ENCODE peak calls at places on chromosomes 1 and 21, in seven cellular contexts. O is stomach, F is SK-N-SH, E is spleen, C is sigmoid colon, W is prostate gland, P is transverse colon. D is an unnamed sample.
A peak's percentile ranks its signal among the peaks of the same experiment; 100 is the strongest.

GRCh38 chr1:99146129-99146848 is 118.0 kb upstream of the PLPPR4 start:
- DNase-seq in W (no peak), P (no peak), F (no peak), E (peak; percentile 71), C (peak; percentile 50), O (no peak), D (no peak)

GRCh38 chr1:166069390-166069789 is 97.4 kb downstream of the FAM78B start:
- DNase-seq in O (no peak), F (no peak), W (no peak), P (no peak), C (no peak), E (no peak), D (no peak)

GRCh38 chr1:17970757-17971156 is 136.8 kb upstream of the IGSF21 start:
- DNase-seq in P (no peak), C (no peak), E (no peak), O (no peak), F (no peak), W (no peak), D (no peak)

GRCh38 chr1:32215629-32216505 is 6.3 kb downstream of the TMEM234 start:
- DNase-seq in E (no peak), C (no peak), O (peak; percentile 73), F (peak; percentile 79), W (peak; percentile 43), P (peak; percentile 76), D (no peak)

GRCh38 chr1:65264197-65264929 is 45.0 kb upstream of the DNAJC6 start:
- DNase-seq in O (no peak), C (no peak), F (peak; percentile 70), P (no peak), W (no peak), E (no peak), D (no peak)

GRCh38 chr1:17375651-17376050 is 3.7 kb downstream of the PADI6 start:
- DNase-seq in E (no peak), C (no peak), O (no peak), W (no peak), F (no peak), P (no peak), D (no peak)

GRCh38 chr1:49293016-49293415 is 516.3 kb upstream of the BEND5 start:
- DNase-seq in W (no peak), C (no peak), E (peak; percentile 66), O (no peak), F (no peak), P (no peak), D (no peak)

GRCh38 chr1:33455537-33456301 is 16.7 kb upstream of the ZSCAN20 start:
- DNase-seq in C (no peak), E (no peak), O (peak; percentile 42), F (peak; percentile 66), P (no peak), W (peak; percentile 58), D (no peak)

GRCh38 chr1:227947425-227947677 is 381 bp downstream of the WNT9A start:
- DNase-seq in P (no peak), C (peak; percentile 71), E (peak; percentile 74), O (no peak), W (no peak), F (no peak), D (peak; percentile 49)

GRCh38 chr21:18030248-18030647 is 211.1 kb upstream of the C21orf91 start:
- DNase-seq in O (no peak), W (no peak), C (no peak), F (no peak), E (no peak), P (no peak), D (no peak)

GRCh38 chr1:2383576-2383975 is 7.8 kb downstream of the MORN1 start:
- DNase-seq in W (no peak), E (peak; percentile 62), F (no peak), P (peak; percentile 5), C (peak; percentile 57), O (no peak), D (no peak)

GRCh38 chr1:159239551-159240220 is 35.0 kb downstream of the ACKR1 start:
- DNase-seq in F (no peak), C (no peak), P (no peak), E (no peak), O (no peak), W (no peak), D (no peak)
- TF ChIP-seq POLR2AphosphoS5 in F (no peak), C (no peak), P (no peak), E (no peak), O (no peak), W (no peak), D (no peak)

DNA sequence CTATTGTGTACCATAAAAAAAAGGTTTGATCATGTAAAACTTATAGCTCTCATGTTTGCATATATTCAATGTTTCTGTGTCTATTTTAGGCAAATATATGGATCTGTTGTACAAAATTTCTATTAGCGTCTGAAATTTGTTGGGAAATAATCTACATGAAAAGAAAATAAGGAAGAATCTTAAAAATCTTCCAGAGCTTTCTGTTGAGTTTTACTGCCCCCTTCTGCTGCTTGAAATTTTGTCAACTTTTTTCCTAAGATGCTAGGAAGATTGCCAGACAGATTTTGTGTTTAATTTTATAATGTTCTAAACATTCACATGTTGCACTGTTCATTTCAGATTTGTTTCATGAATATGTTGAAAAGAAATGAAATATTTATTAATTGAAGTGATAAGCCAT is 2.5 kb upstream of the PTGS2 start:
- DNase-seq in O (no peak), W (no peak), C (no peak), F (no peak), E (no peak), P (no peak), D (no peak)
- TF ChIP-seq CTCF in O (no peak), W (no peak), C (peak; percentile 17), F (peak; percentile 66), E (no peak), P (no peak), D (no peak)

GRCh38 chr1:118487091-118487490 is 302.1 kb upstream of the SPAG17 start:
- DNase-seq in F (no peak), E (no peak), O (no peak), W (no peak), C (no peak), P (no peak), D (no peak)
- TF ChIP-seq POLR2AphosphoS5 in F (no peak), E (no peak), O (no peak), W (no peak), C (no peak), P (no peak), D (no peak)

DNA sequence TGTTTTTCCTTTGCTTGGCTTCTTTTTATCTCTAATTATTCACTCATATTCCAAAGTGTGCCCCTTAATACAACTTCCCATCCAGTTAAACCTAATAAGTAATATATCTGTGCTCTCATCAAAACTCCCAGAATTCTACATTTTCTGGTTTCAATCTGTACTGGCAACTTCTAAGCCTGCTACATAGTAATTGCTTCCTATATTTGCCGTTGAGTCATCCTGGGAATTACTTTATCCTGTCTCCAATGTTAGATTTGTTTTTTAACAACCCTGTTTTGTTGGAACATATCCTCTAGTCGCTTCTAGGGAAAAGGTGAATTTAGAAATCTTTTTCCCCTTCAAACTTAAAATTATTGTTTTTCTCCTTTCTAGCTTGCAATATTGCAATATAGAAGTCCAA is 620.5 kb upstream of the PKN2 start:
- DNase-seq in C (no peak), O (no peak), P (no peak), F (no peak), E (no peak), W (no peak), D (no peak)
- TF ChIP-seq CTCF in C (no peak), O (no peak), P (no peak), F (no peak), E (no peak), W (no peak), D (no peak)

GRCh38 chr1:1059494-1060280 is 14.4 kb downstream of the RNF223 start:
- DNase-seq in O (peak; percentile 97), C (peak; percentile 91), F (peak; percentile 96), W (peak; percentile 85), P (peak; percentile 95), E (peak; percentile 96), D (peak; percentile 79)
- TF ChIP-seq POLR2AphosphoS5 in O (no peak), C (no peak), F (no peak), W (no peak), P (no peak), E (peak; percentile 28), D (no peak)

DNA sequence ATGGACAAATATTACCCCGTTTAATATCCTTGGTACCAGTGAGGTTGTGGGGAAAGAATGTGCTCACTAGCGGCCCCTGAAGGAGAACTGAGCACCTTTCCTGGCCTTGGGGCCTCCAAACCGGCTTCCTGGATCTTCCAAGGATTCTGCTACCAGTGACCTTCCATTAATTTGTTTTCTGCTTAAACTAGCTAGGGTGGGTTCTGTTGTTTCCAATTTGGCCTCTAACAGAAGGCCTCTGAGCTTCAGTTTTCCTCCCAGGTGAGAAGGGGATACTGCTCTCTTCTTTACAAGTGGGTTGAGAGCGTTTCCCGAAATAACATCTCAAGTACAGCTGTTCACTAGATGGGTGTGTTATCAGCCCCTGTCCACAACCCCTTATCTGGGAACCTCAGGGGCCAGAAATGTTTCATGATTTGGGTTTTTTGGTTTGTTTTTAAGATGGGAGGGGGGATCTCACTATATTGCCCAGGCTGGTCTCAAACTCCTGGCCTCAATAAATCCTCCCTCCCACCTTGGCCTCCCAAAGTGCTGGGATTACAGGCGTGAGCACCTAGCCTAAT is 16.9 kb upstream of the IFNGR2 start:
- DNase-seq in E (no peak), F (no peak), W (no peak), O (no peak), P (no peak), C (no peak), D (no peak)
- TF ChIP-seq CTCF in E (no peak), F (peak; percentile 42), W (no peak), O (no peak), P (no peak), C (no peak), D (no peak)

GRCh38 chr1:93490357-93490756 is 42.4 kb downstream of the FNBP1L start:
- DNase-seq in O (no peak), C (no peak), P (no peak), E (no peak), F (no peak), W (no peak), D (no peak)
- TF ChIP-seq POLR2AphosphoS5 in O (no peak), C (no peak), P (no peak), E (no peak), F (no peak), W (no peak), D (no peak)

GRCh38 chr1:230219174-230220067 is 152.4 kb downstream of the GALNT2 start:
- DNase-seq in O (no peak), W (no peak), F (no peak), P (no peak), E (no peak), C (no peak), D (no peak)

GRCh38 chr1:230224101-230224927 is 157.3 kb downstream of the GALNT2 start:
- DNase-seq in C (no peak), F (no peak), W (no peak), P (no peak), O (no peak), E (no peak), D (no peak)

GRCh38 chr1:230220478-230220877 is 153.4 kb downstream of the GALNT2 start:
- DNase-seq in F (no peak), C (no peak), O (no peak), W (no peak), P (no peak), E (no peak), D (no peak)

GRCh38 chr1:230220907-230221306 is 153.9 kb downstream of the GALNT2 start:
- DNase-seq in O (no peak), E (no peak), W (no peak), P (no peak), C (no peak), F (no peak), D (no peak)

GRCh38 chr1:230222678-230223077 is 155.6 kb downstream of the GALNT2 start:
- DNase-seq in C (no peak), W (no peak), E (no peak), F (no peak), P (no peak), O (no peak), D (no peak)
- TF ChIP-seq CTCF in C (no peak), W (no peak), E (no peak), F (peak; percentile 18), P (no peak), O (no peak), D (no peak)